ENCODE peak calls at places on chromosomes 16 and 17, in nine cellular contexts. One of them, this sample, is unnamed.

GRCh38 chr16:81582655-81583441 is 138.2 kb downstream of the CMIP start:
- DNase-seq in cardiac fibroblast: no peak
- DNase-seq in nephron progenitor cell: no peak
- DNase-seq in psoas muscle: peak
- DNase-seq in PC-9: peak
- DNase-seq in progenitor cell of endocrine pancreas: no peak
- DNase-seq in stomach: no peak
- DNase-seq in type B pancreatic cell: no peak
- DNase-seq in AG10803: peak
- DNase-seq in this sample: no peak

GRCh38 chr17:30961213-30962188 is 9.3 kb upstream of the RNF135 start:
- DNase-seq in psoas muscle: no peak
- DNase-seq in cardiac fibroblast: peak
- DNase-seq in stomach: peak
- DNase-seq in nephron progenitor cell: no peak
- DNase-seq in PC-9: no peak
- DNase-seq in AG10803: peak
- DNase-seq in type B pancreatic cell: no peak
- DNase-seq in progenitor cell of endocrine pancreas: no peak
- DNase-seq in this sample: peak

GRCh38 chr17:59001158-59001814 is 105.4 kb downstream of the TRIM37 start:
- DNase-seq in stomach: peak
- DNase-seq in nephron progenitor cell: no peak
- DNase-seq in AG10803: peak
- DNase-seq in psoas muscle: no peak
- DNase-seq in progenitor cell of endocrine pancreas: no peak
- DNase-seq in PC-9: no peak
- DNase-seq in type B pancreatic cell: no peak
- DNase-seq in cardiac fibroblast: peak
- DNase-seq in this sample: peak

GRCh38 chr17:8465381-8466158 is 29.9 kb downstream of the NDEL1 start:
- DNase-seq in cardiac fibroblast: no peak
- DNase-seq in stomach: no peak
- DNase-seq in psoas muscle: no peak
- DNase-seq in nephron progenitor cell: no peak
- DNase-seq in AG10803: peak
- DNase-seq in PC-9: no peak
- DNase-seq in type B pancreatic cell: no peak
- DNase-seq in progenitor cell of endocrine pancreas: no peak
- DNase-seq in this sample: no peak

GRCh38 chr17:67718325-67718941 is 697 bp downstream of the NOL11 start:
- DNase-seq in cardiac fibroblast: peak
- DNase-seq in nephron progenitor cell: peak
- DNase-seq in stomach: no peak
- DNase-seq in PC-9: no peak
- DNase-seq in progenitor cell of endocrine pancreas: peak
- DNase-seq in psoas muscle: no peak
- DNase-seq in AG10803: peak
- DNase-seq in type B pancreatic cell: no peak
- DNase-seq in this sample: peak

GRCh38 chr16:21071741-21072140 is 78.9 kb downstream of the DNAH3 start:
- DNase-seq in AG10803: no peak
- DNase-seq in type B pancreatic cell: no peak
- DNase-seq in progenitor cell of endocrine pancreas: no peak
- DNase-seq in stomach: no peak
- DNase-seq in PC-9: no peak
- DNase-seq in nephron progenitor cell: no peak
- DNase-seq in psoas muscle: no peak
- DNase-seq in cardiac fibroblast: no peak
- DNase-seq in this sample: no peak

GRCh38 chr16:69833357-69833781 is 71.2 kb downstream of the WWP2 start:
- DNase-seq in psoas muscle: no peak
- DNase-seq in nephron progenitor cell: no peak
- DNase-seq in progenitor cell of endocrine pancreas: no peak
- DNase-seq in AG10803: peak
- DNase-seq in PC-9: no peak
- DNase-seq in stomach: no peak
- DNase-seq in cardiac fibroblast: peak
- DNase-seq in type B pancreatic cell: no peak
- DNase-seq in this sample: no peak

GRCh38 chr17:32551186-32551955 is 64.6 kb downstream of the CDK5R1 start:
- DNase-seq in type B pancreatic cell: no peak
- DNase-seq in progenitor cell of endocrine pancreas: no peak
- DNase-seq in psoas muscle: no peak
- DNase-seq in stomach: no peak
- DNase-seq in nephron progenitor cell: no peak
- DNase-seq in AG10803: peak
- DNase-seq in cardiac fibroblast: peak
- DNase-seq in PC-9: peak
- DNase-seq in this sample: peak

GRCh38 chr17:57569860-57570259 is 175.2 kb downstream of the CCDC182 start:
- DNase-seq in type B pancreatic cell: no peak
- DNase-seq in AG10803: no peak
- DNase-seq in psoas muscle: no peak
- DNase-seq in stomach: no peak
- DNase-seq in PC-9: no peak
- DNase-seq in cardiac fibroblast: no peak
- DNase-seq in nephron progenitor cell: no peak
- DNase-seq in progenitor cell of endocrine pancreas: no peak
- DNase-seq in this sample: no peak

GRCh38 chr16:78684040-78684611 is 584.7 kb downstream of the WWOX start:
- DNase-seq in AG10803: peak
- DNase-seq in nephron progenitor cell: no peak
- DNase-seq in type B pancreatic cell: no peak
- DNase-seq in psoas muscle: peak
- DNase-seq in progenitor cell of endocrine pancreas: no peak
- DNase-seq in cardiac fibroblast: peak
- DNase-seq in stomach: peak
- DNase-seq in PC-9: peak
- DNase-seq in this sample: no peak

GRCh38 chr16:85555549-85556455 is 57.3 kb upstream of the GSE1 start:
- DNase-seq in PC-9: no peak
- DNase-seq in AG10803: peak
- DNase-seq in progenitor cell of endocrine pancreas: peak
- DNase-seq in stomach: peak
- DNase-seq in nephron progenitor cell: peak
- DNase-seq in psoas muscle: peak
- DNase-seq in cardiac fibroblast: peak
- DNase-seq in type B pancreatic cell: no peak
- DNase-seq in this sample: peak

GRCh38 chr17:64984776-64985521 is 65.7 kb upstream of the LRRC37A3 start:
- DNase-seq in psoas muscle: no peak
- DNase-seq in AG10803: peak
- DNase-seq in cardiac fibroblast: peak
- DNase-seq in nephron progenitor cell: no peak
- DNase-seq in type B pancreatic cell: peak
- DNase-seq in progenitor cell of endocrine pancreas: no peak
- DNase-seq in PC-9: peak
- DNase-seq in stomach: no peak
- DNase-seq in this sample: no peak

GRCh38 chr17:80724723-80725388 is 180.2 kb downstream of the RPTOR start:
- DNase-seq in stomach: no peak
- DNase-seq in nephron progenitor cell: no peak
- DNase-seq in type B pancreatic cell: no peak
- DNase-seq in PC-9: no peak
- DNase-seq in progenitor cell of endocrine pancreas: no peak
- DNase-seq in cardiac fibroblast: peak
- DNase-seq in AG10803: peak
- DNase-seq in psoas muscle: peak
- DNase-seq in this sample: no peak

GRCh38 chr17:67474081-67474661 is 97.1 kb downstream of the PITPNC1 start:
- DNase-seq in AG10803: peak
- DNase-seq in nephron progenitor cell: no peak
- DNase-seq in PC-9: no peak
- DNase-seq in type B pancreatic cell: no peak
- DNase-seq in cardiac fibroblast: peak
- DNase-seq in stomach: no peak
- DNase-seq in progenitor cell of endocrine pancreas: no peak
- DNase-seq in psoas muscle: no peak
- DNase-seq in this sample: no peak

GRCh38 chr16:155031-155398 is 2.6 kb downstream of the HBZ start:
- DNase-seq in nephron progenitor cell: no peak
- DNase-seq in PC-9: no peak
- DNase-seq in psoas muscle: no peak
- DNase-seq in AG10803: no peak
- DNase-seq in type B pancreatic cell: no peak
- DNase-seq in progenitor cell of endocrine pancreas: no peak
- DNase-seq in stomach: no peak
- DNase-seq in cardiac fibroblast: no peak
- DNase-seq in this sample: no peak

GRCh38 chr17:76132574-76133338 is 8.3 kb downstream of the FOXJ1 start:
- DNase-seq in PC-9: peak
- DNase-seq in type B pancreatic cell: no peak
- DNase-seq in AG10803: no peak
- DNase-seq in nephron progenitor cell: no peak
- DNase-seq in progenitor cell of endocrine pancreas: peak
- DNase-seq in psoas muscle: no peak
- DNase-seq in cardiac fibroblast: no peak
- DNase-seq in stomach: peak
- DNase-seq in this sample: no peak

GRCh38 chr17:44777394-44778348 is 18.9 kb downstream of the ADAM11 start:
- DNase-seq in cardiac fibroblast: no peak
- DNase-seq in AG10803: no peak
- DNase-seq in type B pancreatic cell: no peak
- DNase-seq in stomach: no peak
- DNase-seq in progenitor cell of endocrine pancreas: no peak
- DNase-seq in psoas muscle: no peak
- DNase-seq in nephron progenitor cell: no peak
- DNase-seq in PC-9: no peak
- DNase-seq in this sample: no peak

GRCh38 chr17:47733047-47733413 is at the start of gene TBX21:
- DNase-seq in cardiac fibroblast: peak
- DNase-seq in stomach: peak
- DNase-seq in psoas muscle: peak
- DNase-seq in progenitor cell of endocrine pancreas: peak
- DNase-seq in nephron progenitor cell: peak
- DNase-seq in PC-9: peak
- DNase-seq in AG10803: peak
- DNase-seq in type B pancreatic cell: no peak
- DNase-seq in this sample: peak
- TF ChIP-seq CTCF in cardiac fibroblast: no peak
- TF ChIP-seq CTCF in stomach: no peak
- TF ChIP-seq CTCF in psoas muscle: no peak
- TF ChIP-seq CTCF in progenitor cell of endocrine pancreas: peak
- TF ChIP-seq CTCF in nephron progenitor cell: peak
- TF ChIP-seq CTCF in PC-9: peak
- TF ChIP-seq CTCF in AG10803: peak
- TF ChIP-seq CTCF in type B pancreatic cell: peak
- TF ChIP-seq CTCF in this sample: peak

DNA sequence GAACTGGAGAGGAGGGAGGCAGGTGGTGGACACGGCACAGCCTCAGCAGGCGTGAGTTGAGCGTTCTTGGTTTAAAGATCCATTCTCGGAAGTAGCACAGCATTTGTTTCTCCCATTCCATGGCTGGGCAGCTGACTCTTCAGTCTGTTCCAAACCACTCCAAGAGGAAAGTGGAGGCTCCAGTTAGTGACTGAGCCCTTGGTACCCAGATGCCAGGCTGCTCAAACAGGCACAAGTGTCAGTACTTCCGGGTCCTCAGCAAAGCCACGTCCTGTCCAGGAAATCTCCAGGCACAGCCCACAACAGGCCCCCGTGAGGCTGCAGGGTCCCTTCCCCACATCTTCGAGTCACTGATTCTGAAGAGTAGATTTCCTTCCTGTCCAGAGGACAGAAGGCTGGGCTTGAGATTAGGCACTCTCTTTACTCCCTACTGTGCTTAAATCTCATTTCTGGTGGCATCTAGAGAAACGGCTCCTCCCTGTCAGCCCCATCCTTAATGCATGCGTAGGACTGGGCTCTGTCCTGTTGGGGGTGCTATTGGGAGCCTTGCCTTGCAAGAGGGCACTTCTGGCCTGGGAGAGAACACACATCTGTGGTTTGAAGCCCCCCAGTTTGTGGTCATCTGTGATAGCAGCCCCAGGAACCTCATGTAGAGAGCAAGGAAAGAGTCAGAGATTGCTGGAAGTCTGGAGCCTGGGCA is 39.7 kb upstream of the NAT9 start:
- DNase-seq in type B pancreatic cell: no peak
- DNase-seq in progenitor cell of endocrine pancreas: no peak
- DNase-seq in PC-9: no peak
- DNase-seq in nephron progenitor cell: no peak
- DNase-seq in AG10803: no peak
- DNase-seq in cardiac fibroblast: no peak
- DNase-seq in stomach: no peak
- DNase-seq in psoas muscle: no peak
- DNase-seq in this sample: no peak
- TF ChIP-seq CTCF in type B pancreatic cell: no peak
- TF ChIP-seq CTCF in progenitor cell of endocrine pancreas: peak
- TF ChIP-seq CTCF in PC-9: no peak
- TF ChIP-seq CTCF in nephron progenitor cell: peak
- TF ChIP-seq CTCF in AG10803: no peak
- TF ChIP-seq CTCF in cardiac fibroblast: no peak
- TF ChIP-seq CTCF in stomach: no peak
- TF ChIP-seq CTCF in psoas muscle: no peak
- TF ChIP-seq CTCF in this sample: peak

DNA sequence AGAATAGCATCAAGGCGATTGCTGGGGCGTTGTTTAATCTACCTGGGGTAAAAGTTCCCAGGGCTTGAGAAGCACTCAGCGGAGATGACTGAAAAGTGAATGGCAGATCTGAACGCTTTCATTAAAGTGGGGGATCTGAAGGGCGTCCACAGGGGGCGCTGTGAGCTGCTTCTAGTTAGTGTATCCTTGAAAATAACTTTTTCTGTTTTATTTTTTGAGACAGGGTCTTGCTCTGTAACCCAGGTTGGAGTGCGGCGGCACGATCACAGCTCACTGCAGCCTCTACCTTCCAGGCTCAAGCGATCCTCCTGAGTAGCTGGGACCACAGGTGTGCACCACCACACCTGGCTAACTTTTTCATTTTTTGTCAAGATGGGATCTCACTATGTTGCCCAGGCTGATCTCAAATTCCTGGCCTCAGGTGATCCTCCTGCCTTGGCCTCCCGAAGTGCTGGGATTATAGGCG is 360.4 kb downstream of the SEC14L1 start:
- DNase-seq in psoas muscle: no peak
- DNase-seq in cardiac fibroblast: no peak
- DNase-seq in AG10803: no peak
- DNase-seq in nephron progenitor cell: peak
- DNase-seq in type B pancreatic cell: no peak
- DNase-seq in progenitor cell of endocrine pancreas: no peak
- DNase-seq in PC-9: no peak
- DNase-seq in stomach: no peak
- DNase-seq in this sample: peak
- TF ChIP-seq CTCF in psoas muscle: peak
- TF ChIP-seq CTCF in cardiac fibroblast: peak
- TF ChIP-seq CTCF in AG10803: peak
- TF ChIP-seq CTCF in nephron progenitor cell: peak
- TF ChIP-seq CTCF in type B pancreatic cell: peak
- TF ChIP-seq CTCF in progenitor cell of endocrine pancreas: peak
- TF ChIP-seq CTCF in PC-9: no peak
- TF ChIP-seq CTCF in stomach: no peak
- TF ChIP-seq CTCF in this sample: peak

GRCh38 chr17:71301063-71301462 is 819.8 kb upstream of the SOX9 start:
- DNase-seq in progenitor cell of endocrine pancreas: no peak
- DNase-seq in cardiac fibroblast: no peak
- DNase-seq in psoas muscle: no peak
- DNase-seq in nephron progenitor cell: no peak
- DNase-seq in PC-9: no peak
- DNase-seq in stomach: no peak
- DNase-seq in type B pancreatic cell: no peak
- DNase-seq in AG10803: no peak
- DNase-seq in this sample: no peak

GRCh38 chr17:71302721-71303549 is 817.9 kb upstream of the SOX9 start:
- DNase-seq in progenitor cell of endocrine pancreas: no peak
- DNase-seq in stomach: no peak
- DNase-seq in nephron progenitor cell: no peak
- DNase-seq in type B pancreatic cell: no peak
- DNase-seq in AG10803: no peak
- DNase-seq in psoas muscle: no peak
- DNase-seq in cardiac fibroblast: no peak
- DNase-seq in PC-9: no peak
- DNase-seq in this sample: no peak

GRCh38 chr17:71304498-71305158 is 816.2 kb upstream of the SOX9 start:
- DNase-seq in stomach: no peak
- DNase-seq in nephron progenitor cell: no peak
- DNase-seq in AG10803: no peak
- DNase-seq in cardiac fibroblast: no peak
- DNase-seq in progenitor cell of endocrine pancreas: no peak
- DNase-seq in psoas muscle: no peak
- DNase-seq in type B pancreatic cell: no peak
- DNase-seq in PC-9: no peak
- DNase-seq in this sample: no peak
- TF ChIP-seq CTCF in stomach: no peak
- TF ChIP-seq CTCF in nephron progenitor cell: no peak
- TF ChIP-seq CTCF in AG10803: no peak
- TF ChIP-seq CTCF in cardiac fibroblast: no peak
- TF ChIP-seq CTCF in progenitor cell of endocrine pancreas: no peak
- TF ChIP-seq CTCF in psoas muscle: no peak
- TF ChIP-seq CTCF in type B pancreatic cell: no peak
- TF ChIP-seq CTCF in PC-9: no peak
- TF ChIP-seq CTCF in this sample: no peak